ENCODE peak calls at places on chromosomes 6 and 20, in six cellular contexts. One of them, this sample, is unnamed.

GRCh38 chr6:142822882-142823578 is 121.9 kb downstream of the HIVEP2 start:
- DNase-seq in AG10803: no peak
- DNase-seq in heart right ventricle: no peak
- DNase-seq in fibroblast of mammary gland: no peak
- DNase-seq in mucosa of descending colon: no peak
- DNase-seq in CD4-positive, alpha-beta T cell: no peak
- DNase-seq in this sample: no peak

GRCh38 chr20:1005452-1006027 is 3.4 kb upstream of the RSPO4 start:
- DNase-seq in AG10803: no peak
- DNase-seq in heart right ventricle: no peak
- DNase-seq in fibroblast of mammary gland: peak
- DNase-seq in mucosa of descending colon: peak
- DNase-seq in CD4-positive, alpha-beta T cell: no peak
- DNase-seq in this sample: peak

GRCh38 chr20:53981130-53981529 is 89.3 kb downstream of the BCAS1 start:
- DNase-seq in AG10803: no peak
- DNase-seq in heart right ventricle: no peak
- DNase-seq in fibroblast of mammary gland: peak
- DNase-seq in mucosa of descending colon: no peak
- DNase-seq in CD4-positive, alpha-beta T cell: no peak
- DNase-seq in this sample: no peak

GRCh38 chr6:16758163-16758975 is 2.9 kb downstream of the ATXN1 start:
- DNase-seq in AG10803: peak
- DNase-seq in heart right ventricle: no peak
- DNase-seq in fibroblast of mammary gland: peak
- DNase-seq in mucosa of descending colon: no peak
- DNase-seq in CD4-positive, alpha-beta T cell: no peak
- DNase-seq in this sample: no peak

GRCh38 chr6:94130458-94130857 is 711.1 kb upstream of the EPHA7 start:
- DNase-seq in AG10803: no peak
- DNase-seq in heart right ventricle: no peak
- DNase-seq in fibroblast of mammary gland: no peak
- DNase-seq in mucosa of descending colon: no peak
- DNase-seq in CD4-positive, alpha-beta T cell: no peak
- DNase-seq in this sample: no peak

GRCh38 chr6:70396796-70397729 is 16.2 kb upstream of the FAM135A start:
- DNase-seq in AG10803: no peak
- DNase-seq in heart right ventricle: no peak
- DNase-seq in fibroblast of mammary gland: no peak
- DNase-seq in mucosa of descending colon: no peak
- DNase-seq in CD4-positive, alpha-beta T cell: no peak
- DNase-seq in this sample: no peak

GRCh38 chr6:100461273-100461919 is 3.3 kb downstream of the SIM1 start:
- DNase-seq in AG10803: peak
- DNase-seq in heart right ventricle: no peak
- DNase-seq in fibroblast of mammary gland: peak
- DNase-seq in mucosa of descending colon: no peak
- DNase-seq in CD4-positive, alpha-beta T cell: no peak
- DNase-seq in this sample: no peak

GRCh38 chr6:137365648-137366047 is 128.5 kb downstream of the OLIG3 start:
- DNase-seq in AG10803: no peak
- DNase-seq in heart right ventricle: no peak
- DNase-seq in fibroblast of mammary gland: no peak
- DNase-seq in mucosa of descending colon: no peak
- DNase-seq in CD4-positive, alpha-beta T cell: no peak
- DNase-seq in this sample: no peak

GRCh38 chr20:36591281-36591680 is 14.3 kb upstream of the RAB5IF start:
- DNase-seq in AG10803: no peak
- DNase-seq in heart right ventricle: no peak
- DNase-seq in fibroblast of mammary gland: no peak
- DNase-seq in mucosa of descending colon: no peak
- DNase-seq in CD4-positive, alpha-beta T cell: no peak
- DNase-seq in this sample: no peak

GRCh38 chr6:109526905-109527628 is 44.0 kb upstream of the ZBTB24 start:
- DNase-seq in AG10803: peak
- DNase-seq in heart right ventricle: no peak
- DNase-seq in fibroblast of mammary gland: peak
- DNase-seq in mucosa of descending colon: no peak
- DNase-seq in CD4-positive, alpha-beta T cell: peak
- DNase-seq in this sample: peak

GRCh38 chr6:63685453-63686379 is 50.1 kb downstream of the PHF3 start:
- DNase-seq in AG10803: no peak
- DNase-seq in heart right ventricle: no peak
- DNase-seq in fibroblast of mammary gland: no peak
- DNase-seq in mucosa of descending colon: no peak
- DNase-seq in CD4-positive, alpha-beta T cell: no peak
- DNase-seq in this sample: peak

GRCh38 chr6:64815718-64816117 is 891.3 kb downstream of the EYS start:
- DNase-seq in AG10803: no peak
- DNase-seq in heart right ventricle: no peak
- DNase-seq in fibroblast of mammary gland: peak
- DNase-seq in mucosa of descending colon: no peak
- DNase-seq in CD4-positive, alpha-beta T cell: no peak
- DNase-seq in this sample: no peak

GRCh38 chr6:63598001-63598250 is 25.6 kb downstream of the LOC128125822 start:
- DNase-seq in AG10803: no peak
- DNase-seq in heart right ventricle: no peak
- DNase-seq in fibroblast of mammary gland: no peak
- DNase-seq in mucosa of descending colon: no peak
- DNase-seq in CD4-positive, alpha-beta T cell: no peak
- DNase-seq in this sample: no peak

GRCh38 chr6:19988555-19988954 is 151.4 kb downstream of the ID4 start:
- DNase-seq in AG10803: peak
- DNase-seq in heart right ventricle: no peak
- DNase-seq in fibroblast of mammary gland: peak
- DNase-seq in mucosa of descending colon: no peak
- DNase-seq in CD4-positive, alpha-beta T cell: no peak
- DNase-seq in this sample: no peak

GRCh38 chr20:4109307-4109564 is 93.9 kb upstream of the RNF24 start:
- DNase-seq in AG10803: no peak
- DNase-seq in heart right ventricle: no peak
- DNase-seq in fibroblast of mammary gland: no peak
- DNase-seq in mucosa of descending colon: no peak
- DNase-seq in CD4-positive, alpha-beta T cell: no peak
- DNase-seq in this sample: no peak

GRCh38 chr6:140083375-140083774 is 708.9 kb upstream of the CITED2 start:
- DNase-seq in AG10803: no peak
- DNase-seq in heart right ventricle: no peak
- DNase-seq in fibroblast of mammary gland: no peak
- DNase-seq in mucosa of descending colon: no peak
- DNase-seq in CD4-positive, alpha-beta T cell: no peak
- DNase-seq in this sample: no peak

GRCh38 chr20:34558320-34559202 is at the start of gene MAP1LC3A:
- DNase-seq in AG10803: peak
- DNase-seq in heart right ventricle: peak
- DNase-seq in fibroblast of mammary gland: peak
- DNase-seq in mucosa of descending colon: peak
- DNase-seq in CD4-positive, alpha-beta T cell: peak
- DNase-seq in this sample: peak

GRCh38 chr6:36463686-36464085 is 20.9 kb downstream of the KCTD20 start:
- DNase-seq in AG10803: peak
- DNase-seq in heart right ventricle: no peak
- DNase-seq in fibroblast of mammary gland: peak
- DNase-seq in mucosa of descending colon: no peak
- DNase-seq in CD4-positive, alpha-beta T cell: no peak
- DNase-seq in this sample: no peak

GRCh38 chr6:63926950-63927349 is 291.3 kb downstream of the PHF3 start:
- DNase-seq in AG10803: no peak
- DNase-seq in heart right ventricle: no peak
- DNase-seq in fibroblast of mammary gland: no peak
- DNase-seq in mucosa of descending colon: no peak
- DNase-seq in CD4-positive, alpha-beta T cell: no peak
- DNase-seq in this sample: no peak

GRCh38 chr6:139030211-139030530 is 1.6 kb downstream of the ABRACL start:
- DNase-seq in AG10803: no peak
- DNase-seq in heart right ventricle: no peak
- DNase-seq in fibroblast of mammary gland: no peak
- DNase-seq in mucosa of descending colon: no peak
- DNase-seq in CD4-positive, alpha-beta T cell: no peak
- DNase-seq in this sample: no peak

GRCh38 chr6:12572884-12573824 is 143.4 kb upstream of the PHACTR1 start:
- DNase-seq in AG10803: peak
- DNase-seq in heart right ventricle: no peak
- DNase-seq in fibroblast of mammary gland: peak
- DNase-seq in mucosa of descending colon: no peak
- DNase-seq in CD4-positive, alpha-beta T cell: no peak
- DNase-seq in this sample: no peak

GRCh38 chr6:76814496-76815458 is 648.5 kb downstream of the HTR1B start:
- DNase-seq in AG10803: peak
- DNase-seq in heart right ventricle: no peak
- DNase-seq in fibroblast of mammary gland: no peak
- DNase-seq in mucosa of descending colon: no peak
- DNase-seq in CD4-positive, alpha-beta T cell: no peak
- DNase-seq in this sample: no peak

GRCh38 chr20:42779216-42779615 is 410.5 kb downstream of the PTPRT start:
- DNase-seq in AG10803: no peak
- DNase-seq in heart right ventricle: no peak
- DNase-seq in fibroblast of mammary gland: no peak
- DNase-seq in mucosa of descending colon: no peak
- DNase-seq in CD4-positive, alpha-beta T cell: no peak
- DNase-seq in this sample: no peak

DNA sequence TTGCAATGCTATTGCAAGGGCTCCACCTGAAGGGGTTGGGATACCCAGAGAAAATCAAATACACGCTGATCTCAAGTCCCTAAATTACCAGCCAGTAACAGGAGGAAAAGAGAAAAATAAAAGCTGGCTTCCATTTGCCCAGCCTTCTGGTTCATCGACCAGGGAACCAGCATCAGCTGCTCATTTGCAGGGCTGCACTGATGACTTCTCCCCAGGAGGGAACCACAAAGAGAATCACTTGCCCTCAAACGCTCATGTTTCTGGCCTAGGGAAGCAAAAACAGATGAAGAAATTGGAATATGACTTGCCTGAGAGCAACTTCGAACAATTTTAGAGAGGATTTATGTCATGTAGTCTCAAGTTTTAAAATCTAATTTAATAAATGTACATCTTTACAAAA is 119.7 kb downstream of the SH3BGRL2 start:
- DNase-seq in AG10803: no peak
- DNase-seq in heart right ventricle: no peak
- DNase-seq in fibroblast of mammary gland: no peak
- DNase-seq in mucosa of descending colon: no peak
- DNase-seq in CD4-positive, alpha-beta T cell: no peak
- DNase-seq in this sample: no peak
- TF ChIP-seq CTCF in AG10803: no peak
- TF ChIP-seq CTCF in heart right ventricle: no peak
- TF ChIP-seq CTCF in fibroblast of mammary gland: no peak
- TF ChIP-seq CTCF in mucosa of descending colon: no peak
- TF ChIP-seq CTCF in CD4-positive, alpha-beta T cell: no peak
- TF ChIP-seq CTCF in this sample: no peak

DNA sequence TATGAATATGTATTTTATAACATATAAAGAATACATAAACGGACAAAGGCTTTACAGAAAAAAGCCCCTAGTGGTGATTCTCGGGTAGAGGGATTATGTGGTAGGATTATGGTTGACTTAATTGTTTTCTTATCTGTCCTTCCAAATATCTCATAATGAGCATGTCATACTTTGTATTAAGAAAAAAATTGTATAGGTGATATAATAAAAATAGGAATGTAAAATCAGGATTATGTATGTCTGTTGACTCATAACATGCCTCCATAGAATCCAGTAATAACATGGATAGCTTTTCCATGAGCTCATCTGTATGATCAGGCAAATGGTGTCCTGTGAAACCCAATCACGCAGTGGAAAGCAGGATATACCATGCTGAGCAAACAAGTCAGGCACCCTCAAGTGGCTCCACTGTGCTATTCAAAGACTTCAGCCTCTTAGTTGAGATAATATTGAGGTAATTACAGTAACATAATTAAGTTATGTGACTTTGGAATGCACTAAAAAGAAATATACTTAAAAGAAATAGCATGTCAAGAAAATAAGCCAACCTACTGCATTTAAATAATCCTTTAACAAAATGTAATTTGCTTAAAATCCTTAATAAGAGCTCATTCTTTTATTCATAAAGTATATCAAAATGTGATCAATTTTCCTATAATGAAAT is 39.6 kb upstream of the PRELID3B start:
- DNase-seq in AG10803: peak
- DNase-seq in heart right ventricle: no peak
- DNase-seq in fibroblast of mammary gland: peak
- DNase-seq in mucosa of descending colon: no peak
- DNase-seq in CD4-positive, alpha-beta T cell: no peak
- DNase-seq in this sample: no peak
- TF ChIP-seq CTCF in AG10803: no peak
- TF ChIP-seq CTCF in heart right ventricle: peak
- TF ChIP-seq CTCF in fibroblast of mammary gland: peak
- TF ChIP-seq CTCF in mucosa of descending colon: no peak
- TF ChIP-seq CTCF in CD4-positive, alpha-beta T cell: peak
- TF ChIP-seq CTCF in this sample: no peak

GRCh38 chr20:23419995-23420901 is 1.0 kb downstream of the NAPB start:
- DNase-seq in AG10803: peak
- DNase-seq in heart right ventricle: peak
- DNase-seq in fibroblast of mammary gland: peak
- DNase-seq in mucosa of descending colon: peak
- DNase-seq in CD4-positive, alpha-beta T cell: peak
- DNase-seq in this sample: peak

GRCh38 chr20:23417861-23418260 is 3.4 kb downstream of the NAPB start:
- DNase-seq in AG10803: no peak
- DNase-seq in heart right ventricle: no peak
- DNase-seq in fibroblast of mammary gland: no peak
- DNase-seq in mucosa of descending colon: no peak
- DNase-seq in CD4-positive, alpha-beta T cell: no peak
- DNase-seq in this sample: no peak

GRCh38 chr20:23419657-23419994 is 1.7 kb downstream of the NAPB start:
- DNase-seq in AG10803: no peak
- DNase-seq in heart right ventricle: no peak
- DNase-seq in fibroblast of mammary gland: no peak
- DNase-seq in mucosa of descending colon: no peak
- DNase-seq in CD4-positive, alpha-beta T cell: no peak
- DNase-seq in this sample: no peak

GRCh38 chr20:23425129-23425528 is 3.8 kb upstream of the NAPB start:
- DNase-seq in AG10803: no peak
- DNase-seq in heart right ventricle: no peak
- DNase-seq in fibroblast of mammary gland: no peak
- DNase-seq in mucosa of descending colon: no peak
- DNase-seq in CD4-positive, alpha-beta T cell: no peak
- DNase-seq in this sample: no peak

GRCh38 chr20:23420943-23421925 is at the start of gene NAPB:
- DNase-seq in AG10803: peak
- DNase-seq in heart right ventricle: peak
- DNase-seq in fibroblast of mammary gland: peak
- DNase-seq in mucosa of descending colon: peak
- DNase-seq in CD4-positive, alpha-beta T cell: peak
- DNase-seq in this sample: peak
- TF ChIP-seq CTCF in AG10803: peak
- TF ChIP-seq CTCF in heart right ventricle: peak
- TF ChIP-seq CTCF in fibroblast of mammary gland: no peak
- TF ChIP-seq CTCF in mucosa of descending colon: peak
- TF ChIP-seq CTCF in CD4-positive, alpha-beta T cell: peak
- TF ChIP-seq CTCF in this sample: peak

GRCh38 chr20:48661575-48662473 is 166.0 kb downstream of the PREX1 start:
- DNase-seq in AG10803: peak
- DNase-seq in heart right ventricle: no peak
- DNase-seq in fibroblast of mammary gland: peak
- DNase-seq in mucosa of descending colon: no peak
- DNase-seq in CD4-positive, alpha-beta T cell: no peak
- DNase-seq in this sample: no peak
- TF ChIP-seq CTCF in AG10803: no peak
- TF ChIP-seq CTCF in heart right ventricle: no peak
- TF ChIP-seq CTCF in fibroblast of mammary gland: no peak
- TF ChIP-seq CTCF in mucosa of descending colon: no peak
- TF ChIP-seq CTCF in CD4-positive, alpha-beta T cell: no peak
- TF ChIP-seq CTCF in this sample: no peak

GRCh38 chr20:14334306-14334930 is 3.0 kb downstream of the FLRT3 start:
- DNase-seq in AG10803: peak
- DNase-seq in heart right ventricle: no peak
- DNase-seq in fibroblast of mammary gland: peak
- DNase-seq in mucosa of descending colon: no peak
- DNase-seq in CD4-positive, alpha-beta T cell: no peak
- DNase-seq in this sample: no peak
- TF ChIP-seq CTCF in AG10803: peak
- TF ChIP-seq CTCF in heart right ventricle: no peak
- TF ChIP-seq CTCF in fibroblast of mammary gland: peak
- TF ChIP-seq CTCF in mucosa of descending colon: no peak
- TF ChIP-seq CTCF in CD4-positive, alpha-beta T cell: no peak
- TF ChIP-seq CTCF in this sample: no peak